ENCODE peak calls at places on chromosomes 1 and 21, in seven cellular contexts. One of them, this sample, is unnamed.

GRCh38 chr1:170407138-170407537 is 124.8 kb upstream of the GORAB start:
- DNase-seq in HCT116: no peak
- DNase-seq in body of pancreas: no peak
- DNase-seq in transverse colon: no peak
- DNase-seq in CD8-positive, alpha-beta memory T cell: no peak
- DNase-seq in AG04450: no peak
- DNase-seq in A549: no peak
- DNase-seq in this sample: no peak

GRCh38 chr21:46022551-46023107 is 41.1 kb downstream of the COL6A1 start:
- DNase-seq in transverse colon: no peak
- DNase-seq in HCT116: no peak
- DNase-seq in body of pancreas: no peak
- DNase-seq in A549: no peak
- DNase-seq in AG04450: no peak
- DNase-seq in CD8-positive, alpha-beta memory T cell: no peak
- DNase-seq in this sample: no peak

GRCh38 chr1:17944606-17945005 is 163.0 kb upstream of the IGSF21 start:
- DNase-seq in body of pancreas: no peak
- DNase-seq in AG04450: no peak
- DNase-seq in HCT116: no peak
- DNase-seq in CD8-positive, alpha-beta memory T cell: no peak
- DNase-seq in transverse colon: no peak
- DNase-seq in A549: no peak
- DNase-seq in this sample: no peak

GRCh38 chr1:171295821-171296220 is 18.2 kb upstream of the FMO4 start:
- DNase-seq in CD8-positive, alpha-beta memory T cell: no peak
- DNase-seq in AG04450: no peak
- DNase-seq in body of pancreas: no peak
- DNase-seq in A549: no peak
- DNase-seq in transverse colon: no peak
- DNase-seq in HCT116: no peak
- DNase-seq in this sample: no peak

GRCh38 chr1:63523738-63524137 is 413 bp downstream of the EFCAB7 start:
- DNase-seq in body of pancreas: no peak
- DNase-seq in transverse colon: peak
- DNase-seq in A549: no peak
- DNase-seq in CD8-positive, alpha-beta memory T cell: no peak
- DNase-seq in HCT116: no peak
- DNase-seq in AG04450: no peak
- DNase-seq in this sample: no peak

GRCh38 chr1:22814176-22815042 is 103.8 kb downstream of the EPHB2 start:
- DNase-seq in AG04450: no peak
- DNase-seq in HCT116: no peak
- DNase-seq in transverse colon: peak
- DNase-seq in body of pancreas: peak
- DNase-seq in CD8-positive, alpha-beta memory T cell: no peak
- DNase-seq in A549: no peak
- DNase-seq in this sample: no peak

GRCh38 chr21:36783612-36784383 is 84.9 kb downstream of the SIM2 start:
- DNase-seq in transverse colon: no peak
- DNase-seq in CD8-positive, alpha-beta memory T cell: no peak
- DNase-seq in AG04450: peak
- DNase-seq in A549: peak
- DNase-seq in HCT116: peak
- DNase-seq in body of pancreas: no peak
- DNase-seq in this sample: peak

GRCh38 chr1:85445906-85446305 is 19.1 kb downstream of the DDAH1 start:
- DNase-seq in HCT116: no peak
- DNase-seq in CD8-positive, alpha-beta memory T cell: no peak
- DNase-seq in AG04450: no peak
- DNase-seq in transverse colon: no peak
- DNase-seq in A549: no peak
- DNase-seq in body of pancreas: no peak
- DNase-seq in this sample: peak

GRCh38 chr1:231781887-231782286 is 155.3 kb downstream of the DISC1 start:
- DNase-seq in HCT116: no peak
- DNase-seq in CD8-positive, alpha-beta memory T cell: no peak
- DNase-seq in transverse colon: no peak
- DNase-seq in AG04450: no peak
- DNase-seq in A549: no peak
- DNase-seq in body of pancreas: no peak
- DNase-seq in this sample: no peak

GRCh38 chr1:226739696-226740065 is 599 bp upstream of the ITPKB start:
- DNase-seq in HCT116: no peak
- DNase-seq in CD8-positive, alpha-beta memory T cell: no peak
- DNase-seq in AG04450: no peak
- DNase-seq in body of pancreas: no peak
- DNase-seq in A549: no peak
- DNase-seq in transverse colon: no peak
- DNase-seq in this sample: no peak

GRCh38 chr1:153485880-153486279 is 25.4 kb upstream of the S100A7 start:
- DNase-seq in transverse colon: no peak
- DNase-seq in body of pancreas: no peak
- DNase-seq in HCT116: no peak
- DNase-seq in CD8-positive, alpha-beta memory T cell: no peak
- DNase-seq in AG04450: no peak
- DNase-seq in A549: no peak
- DNase-seq in this sample: no peak

GRCh38 chr1:100147875-100148274 is 14.9 kb downstream of the TRMT13 start:
- DNase-seq in AG04450: no peak
- DNase-seq in CD8-positive, alpha-beta memory T cell: no peak
- DNase-seq in A549: no peak
- DNase-seq in transverse colon: no peak
- DNase-seq in HCT116: no peak
- DNase-seq in body of pancreas: no peak
- DNase-seq in this sample: no peak

GRCh38 chr21:38699048-38699447 is 106.7 kb upstream of the ETS2 start:
- DNase-seq in transverse colon: no peak
- DNase-seq in HCT116: no peak
- DNase-seq in A549: no peak
- DNase-seq in AG04450: no peak
- DNase-seq in CD8-positive, alpha-beta memory T cell: no peak
- DNase-seq in body of pancreas: no peak
- DNase-seq in this sample: no peak

GRCh38 chr1:39089811-39090519 is 63.8 kb downstream of the NDUFS5 start:
- DNase-seq in CD8-positive, alpha-beta memory T cell: no peak
- DNase-seq in transverse colon: no peak
- DNase-seq in A549: no peak
- DNase-seq in body of pancreas: no peak
- DNase-seq in HCT116: no peak
- DNase-seq in AG04450: no peak
- DNase-seq in this sample: no peak

GRCh38 chr1:27621067-27621920 is 13.7 kb downstream of the FGR start:
- DNase-seq in AG04450: no peak
- DNase-seq in CD8-positive, alpha-beta memory T cell: no peak
- DNase-seq in HCT116: no peak
- DNase-seq in body of pancreas: peak
- DNase-seq in A549: no peak
- DNase-seq in transverse colon: no peak
- DNase-seq in this sample: peak

GRCh38 chr1:18107671-18108312 is at the start of gene IGSF21:
- DNase-seq in HCT116: no peak
- DNase-seq in transverse colon: no peak
- DNase-seq in body of pancreas: no peak
- DNase-seq in A549: no peak
- DNase-seq in CD8-positive, alpha-beta memory T cell: no peak
- DNase-seq in AG04450: no peak
- DNase-seq in this sample: no peak

GRCh38 chr1:43269627-43270375 is at the start of gene TMEM125:
- DNase-seq in AG04450: no peak
- DNase-seq in CD8-positive, alpha-beta memory T cell: no peak
- DNase-seq in transverse colon: peak
- DNase-seq in body of pancreas: peak
- DNase-seq in HCT116: no peak
- DNase-seq in A549: no peak
- DNase-seq in this sample: no peak

GRCh38 chr1:17187065-17187464 is 17.9 kb upstream of the PADI1 start:
- DNase-seq in transverse colon: no peak
- DNase-seq in A549: no peak
- DNase-seq in HCT116: no peak
- DNase-seq in body of pancreas: no peak
- DNase-seq in AG04450: no peak
- DNase-seq in CD8-positive, alpha-beta memory T cell: no peak
- DNase-seq in this sample: no peak

GRCh38 chr1:168225476-168226190 is at the start of gene SFT2D2:
- DNase-seq in HCT116: peak
- DNase-seq in A549: peak
- DNase-seq in transverse colon: peak
- DNase-seq in AG04450: no peak
- DNase-seq in CD8-positive, alpha-beta memory T cell: peak
- DNase-seq in body of pancreas: peak
- DNase-seq in this sample: peak

GRCh38 chr21:38766987-38767722 is 38.6 kb upstream of the ETS2 start:
- DNase-seq in transverse colon: peak
- DNase-seq in A549: no peak
- DNase-seq in body of pancreas: peak
- DNase-seq in CD8-positive, alpha-beta memory T cell: peak
- DNase-seq in HCT116: no peak
- DNase-seq in AG04450: no peak
- DNase-seq in this sample: no peak

GRCh38 chr1:30522031-30523004 is 201.1 kb downstream of the MATN1 start:
- DNase-seq in AG04450: no peak
- DNase-seq in HCT116: no peak
- DNase-seq in A549: no peak
- DNase-seq in CD8-positive, alpha-beta memory T cell: no peak
- DNase-seq in transverse colon: no peak
- DNase-seq in body of pancreas: peak
- DNase-seq in this sample: no peak

GRCh38 chr1:207672525-207673130 is 27.7 kb downstream of the CR1L start:
- DNase-seq in CD8-positive, alpha-beta memory T cell: no peak
- DNase-seq in body of pancreas: no peak
- DNase-seq in HCT116: peak
- DNase-seq in transverse colon: peak
- DNase-seq in AG04450: no peak
- DNase-seq in A549: peak
- DNase-seq in this sample: peak

GRCh38 chr1:208431721-208432120 is 187.5 kb upstream of the PLXNA2 start:
- DNase-seq in CD8-positive, alpha-beta memory T cell: no peak
- DNase-seq in A549: peak
- DNase-seq in AG04450: peak
- DNase-seq in transverse colon: no peak
- DNase-seq in HCT116: no peak
- DNase-seq in body of pancreas: no peak
- DNase-seq in this sample: no peak

GRCh38 chr1:82762829-82763532 is 962.2 kb downstream of the ADGRL2 start:
- DNase-seq in HCT116: no peak
- DNase-seq in body of pancreas: no peak
- DNase-seq in AG04450: no peak
- DNase-seq in transverse colon: no peak
- DNase-seq in A549: no peak
- DNase-seq in CD8-positive, alpha-beta memory T cell: no peak
- DNase-seq in this sample: no peak

GRCh38 chr1:226360106-226360746 is 47.7 kb downstream of the PARP1 start:
- DNase-seq in transverse colon: no peak
- DNase-seq in A549: no peak
- DNase-seq in AG04450: no peak
- DNase-seq in CD8-positive, alpha-beta memory T cell: no peak
- DNase-seq in body of pancreas: no peak
- DNase-seq in HCT116: no peak
- DNase-seq in this sample: no peak

GRCh38 chr21:36835383-36835795 is 131.1 kb downstream of the HLCS start:
- DNase-seq in A549: no peak
- DNase-seq in HCT116: no peak
- DNase-seq in body of pancreas: no peak
- DNase-seq in transverse colon: peak
- DNase-seq in AG04450: no peak
- DNase-seq in CD8-positive, alpha-beta memory T cell: no peak
- DNase-seq in this sample: no peak

GRCh38 chr1:180821970-180822369 is 90.7 kb upstream of the KIAA1614 start:
- DNase-seq in transverse colon: no peak
- DNase-seq in CD8-positive, alpha-beta memory T cell: no peak
- DNase-seq in HCT116: no peak
- DNase-seq in A549: no peak
- DNase-seq in AG04450: no peak
- DNase-seq in body of pancreas: no peak
- DNase-seq in this sample: no peak

GRCh38 chr1:214216779-214217178 is 64.2 kb upstream of the SMYD2 start:
- DNase-seq in HCT116: no peak
- DNase-seq in AG04450: no peak
- DNase-seq in body of pancreas: peak
- DNase-seq in CD8-positive, alpha-beta memory T cell: no peak
- DNase-seq in transverse colon: no peak
- DNase-seq in A549: peak
- DNase-seq in this sample: no peak

GRCh38 chr21:35203093-35204021 is 154.3 kb upstream of the RUNX1 start:
- DNase-seq in body of pancreas: no peak
- DNase-seq in HCT116: no peak
- DNase-seq in CD8-positive, alpha-beta memory T cell: no peak
- DNase-seq in transverse colon: no peak
- DNase-seq in A549: no peak
- DNase-seq in AG04450: no peak
- DNase-seq in this sample: peak

GRCh38 chr1:237769916-237770315 is 120.8 kb downstream of the ZP4 start:
- DNase-seq in HCT116: no peak
- DNase-seq in CD8-positive, alpha-beta memory T cell: no peak
- DNase-seq in transverse colon: no peak
- DNase-seq in body of pancreas: no peak
- DNase-seq in AG04450: no peak
- DNase-seq in A549: no peak
- DNase-seq in this sample: no peak

GRCh38 chr1:178283409-178283808 is 189.5 kb downstream of the RASAL2 start:
- DNase-seq in AG04450: no peak
- DNase-seq in transverse colon: no peak
- DNase-seq in A549: no peak
- DNase-seq in HCT116: no peak
- DNase-seq in CD8-positive, alpha-beta memory T cell: no peak
- DNase-seq in body of pancreas: no peak
- DNase-seq in this sample: peak
- H3K27ac ChIP-seq in AG04450: no peak
- H3K27ac ChIP-seq in transverse colon: no peak
- H3K27ac ChIP-seq in A549: no peak
- H3K27ac ChIP-seq in HCT116: no peak
- H3K27ac ChIP-seq in CD8-positive, alpha-beta memory T cell: no peak
- H3K27ac ChIP-seq in body of pancreas: no peak
- H3K27ac ChIP-seq in this sample: peak

GRCh38 chr1:16120940-16121410 is 34.9 kb downstream of the EPHA2 start:
- DNase-seq in CD8-positive, alpha-beta memory T cell: no peak
- DNase-seq in HCT116: no peak
- DNase-seq in body of pancreas: peak
- DNase-seq in transverse colon: no peak
- DNase-seq in AG04450: no peak
- DNase-seq in A549: peak
- DNase-seq in this sample: no peak
- H3K27ac ChIP-seq in CD8-positive, alpha-beta memory T cell: no peak
- H3K27ac ChIP-seq in HCT116: no peak
- H3K27ac ChIP-seq in body of pancreas: no peak
- H3K27ac ChIP-seq in transverse colon: no peak
- H3K27ac ChIP-seq in AG04450: no peak
- H3K27ac ChIP-seq in A549: peak
- H3K27ac ChIP-seq in this sample: no peak

GRCh38 chr1:32755098-32755809 is 52.7 kb upstream of the SYNC start:
- DNase-seq in transverse colon: no peak
- DNase-seq in A549: no peak
- DNase-seq in body of pancreas: peak
- DNase-seq in AG04450: no peak
- DNase-seq in HCT116: no peak
- DNase-seq in CD8-positive, alpha-beta memory T cell: no peak
- DNase-seq in this sample: no peak
- H3K27ac ChIP-seq in transverse colon: peak
- H3K27ac ChIP-seq in A549: peak
- H3K27ac ChIP-seq in body of pancreas: peak
- H3K27ac ChIP-seq in AG04450: no peak
- H3K27ac ChIP-seq in HCT116: no peak
- H3K27ac ChIP-seq in CD8-positive, alpha-beta memory T cell: peak
- H3K27ac ChIP-seq in this sample: no peak

GRCh38 chr1:21366288-21366687 is 73.6 kb upstream of the NBPF3 start:
- DNase-seq in body of pancreas: no peak
- DNase-seq in A549: no peak
- DNase-seq in AG04450: no peak
- DNase-seq in CD8-positive, alpha-beta memory T cell: no peak
- DNase-seq in HCT116: no peak
- DNase-seq in transverse colon: no peak
- DNase-seq in this sample: no peak
- H3K27ac ChIP-seq in body of pancreas: no peak
- H3K27ac ChIP-seq in A549: no peak
- H3K27ac ChIP-seq in AG04450: no peak
- H3K27ac ChIP-seq in CD8-positive, alpha-beta memory T cell: no peak
- H3K27ac ChIP-seq in HCT116: no peak
- H3K27ac ChIP-seq in transverse colon: no peak
- H3K27ac ChIP-seq in this sample: no peak

This sample was measured in brain microvascular endothelial cell.